ENCODE peak calls at places on chromosomes 5 and 9, in four cellular contexts. O, V, T and A are unnamed samples.

GRCh38 chr9:81825831-81826540 is 102.2 kb upstream of the SPATA31D4 start:
- DNase-seq in O (no peak), V (no peak), T (no peak), A (no peak)

GRCh38 chr9:84278131-84278530 is 62.4 kb downstream of the SLC28A3 start:
- DNase-seq in O (no peak), V (no peak), T (no peak), A (no peak)

GRCh38 chr5:1409386-1410110 is 35.7 kb downstream of the SLC6A3 start:
- DNase-seq in O (peak), V (no peak), T (no peak), A (no peak)

GRCh38 chr9:127369428-127369827 is 27.5 kb upstream of the SLC2A8 start:
- DNase-seq in O (no peak), V (no peak), T (no peak), A (no peak)

GRCh38 chr5:37477426-37477825 is 98.3 kb downstream of the WDR70 start:
- DNase-seq in O (no peak), V (no peak), T (no peak), A (no peak)

GRCh38 chr5:115952579-115952978 is 9.7 kb upstream of the LVRN start:
- DNase-seq in O (no peak), V (no peak), T (no peak), A (no peak)

GRCh38 chr5:425714-426113 is 17.3 kb upstream of the EXOC3 start:
- DNase-seq in O (no peak), V (no peak), T (no peak), A (no peak)

GRCh38 chr9:6133346-6134063 is 82.1 kb upstream of the IL33 start:
- DNase-seq in O (no peak), V (no peak), T (no peak), A (no peak)

GRCh38 chr9:12737871-12738270 is 36.9 kb upstream of the LURAP1L start:
- DNase-seq in O (no peak), V (no peak), T (no peak), A (no peak)

GRCh38 chr5:116135344-116135743 is 50.5 kb downstream of the COMMD10 start:
- DNase-seq in O (no peak), V (no peak), T (no peak), A (no peak)

GRCh38 chr5:167065784-167066183 is 1225.7 kb upstream of the WWC1 start:
- DNase-seq in O (no peak), V (no peak), T (no peak), A (no peak)

GRCh38 chr9:127813739-127814226 is 11.1 kb downstream of the FPGS start:
- DNase-seq in O (no peak), V (no peak), T (no peak), A (no peak)

GRCh38 chr5:73883646-73884045 is 257.6 kb downstream of the ARHGEF28 start:
- DNase-seq in O (no peak), V (no peak), T (no peak), A (no peak)

GRCh38 chr5:159814222-159814621 is 102.1 kb upstream of the ADRA1B start:
- DNase-seq in O (no peak), V (no peak), T (no peak), A (no peak)

GRCh38 chr5:1525624-1525985 is 1.8 kb upstream of the LPCAT1 start:
- DNase-seq in O (no peak), V (no peak), T (no peak), A (no peak)

GRCh38 chr9:116153765-116154333 is at the start of gene PAPPA:
- DNase-seq in O (no peak), V (no peak), T (no peak), A (no peak)

GRCh38 chr9:373759-374206 is 159.1 kb downstream of the DOCK8 start:
- DNase-seq in O (no peak), V (no peak), T (no peak), A (no peak)